ENCODE peak calls at places on chromosome 11, in five cellular contexts. N, H, K, V and B are unnamed samples.

GRCh38 chr11:45152740-45153595 is 6.5 kb downstream of the PRDM11 start:
- DNase-seq in N (no peak), H (no peak), K (no peak), V (no peak), B (no peak)

GRCh38 chr11:68312117-68312779 is at the start of gene LRP5:
- DNase-seq in N (peak), H (no peak), K (no peak), V (no peak), B (no peak)

GRCh38 chr11:78825531-78825930 is 250.9 kb upstream of the NARS2 start:
- DNase-seq in N (no peak), H (no peak), K (no peak), V (no peak), B (no peak)

GRCh38 chr11:82406611-82407010 is 327.1 kb downstream of the FAM181B start:
- DNase-seq in N (no peak), H (no peak), K (no peak), V (no peak), B (no peak)

GRCh38 chr11:46361283-46362145 is 14.3 kb downstream of the DGKZ start:
- DNase-seq in N (peak), H (peak), K (no peak), V (no peak), B (no peak)

GRCh38 chr11:31986201-31986889 is 104.5 kb upstream of the RCN1 start:
- DNase-seq in N (no peak), H (no peak), K (no peak), V (no peak), B (no peak)

GRCh38 chr11:104967493-104968364 is 645 bp downstream of the CASP4 start:
- DNase-seq in N (no peak), H (no peak), K (peak), V (no peak), B (no peak)

GRCh38 chr11:113778111-113778910 is 1.3 kb upstream of the CLDN25 start:
- DNase-seq in N (no peak), H (no peak), K (peak), V (no peak), B (no peak)

GRCh38 chr11:86034710-86035109 is 34.2 kb downstream of the PICALM start:
- DNase-seq in N (no peak), H (no peak), K (no peak), V (no peak), B (no peak)

GRCh38 chr11:119362741-119363080 is 16.2 kb upstream of the MFRP start:
- DNase-seq in N (peak), H (no peak), K (no peak), V (no peak), B (no peak)
- H3K4me3 ChIP-seq in N (peak), H (peak), K (no peak), V (no peak), B (no peak)

DNA sequence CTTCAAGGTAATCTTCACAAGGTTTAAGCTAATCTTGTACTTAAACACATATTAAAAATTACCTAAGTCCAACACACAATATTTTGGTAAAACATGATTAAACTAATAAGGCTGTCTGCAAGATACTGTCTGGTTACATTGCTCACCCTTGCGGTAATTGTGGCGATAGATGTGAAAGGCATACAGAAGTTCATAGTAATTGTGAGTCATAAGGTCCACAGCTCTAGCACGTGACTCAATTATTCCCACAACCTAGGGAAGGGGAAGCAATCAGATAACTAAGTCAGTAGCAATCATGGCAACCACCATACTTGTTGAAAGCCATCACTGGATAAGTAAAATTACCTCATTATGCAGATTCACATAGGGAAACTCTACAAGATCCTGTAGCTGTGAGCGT is 30.5 kb upstream of the FNBP4 start:
- DNase-seq in N (no peak), H (no peak), K (no peak), V (peak), B (no peak)
- TF ChIP-seq CTCF in N (no peak), H (no peak), K (no peak), V (no peak), B (no peak)

DNA sequence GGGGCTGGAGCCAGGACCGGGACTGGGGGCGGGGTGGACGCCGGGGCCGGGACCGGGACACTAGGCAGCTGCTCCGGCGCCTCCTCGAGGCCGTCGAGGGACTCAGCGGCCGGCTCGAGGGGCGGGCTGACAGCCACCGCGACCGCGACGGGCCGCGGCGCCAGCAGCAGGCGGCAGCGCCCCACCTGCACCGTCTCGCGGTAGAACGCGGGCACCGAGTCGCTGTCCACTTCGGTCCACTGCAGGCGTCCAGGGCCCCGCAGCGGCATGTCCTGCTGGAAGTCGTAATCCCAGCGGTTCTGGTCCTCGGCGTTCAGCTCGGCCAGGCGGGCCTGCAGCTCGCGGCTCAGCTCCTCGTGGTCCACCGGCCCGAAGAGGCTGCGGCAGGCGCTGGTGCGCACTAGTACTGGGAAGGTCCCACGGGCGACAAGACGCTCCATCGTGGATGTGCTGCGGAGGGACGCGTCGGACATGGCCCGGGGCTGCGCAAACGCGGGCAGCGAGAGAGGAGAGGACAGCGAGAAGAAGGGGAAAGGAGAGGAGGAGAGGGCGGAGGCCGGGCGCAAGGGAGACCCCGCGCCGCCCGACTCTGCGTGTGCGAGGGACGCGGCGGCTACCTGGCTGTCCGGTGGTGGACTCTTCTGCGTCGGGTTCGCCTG is 429 bp downstream of the CDKN1C start:
- DNase-seq in N (no peak), H (peak), K (no peak), V (no peak), B (no peak)
- H3K4me3 ChIP-seq in N (peak), H (peak), K (peak), V (peak), B (peak)

DNA sequence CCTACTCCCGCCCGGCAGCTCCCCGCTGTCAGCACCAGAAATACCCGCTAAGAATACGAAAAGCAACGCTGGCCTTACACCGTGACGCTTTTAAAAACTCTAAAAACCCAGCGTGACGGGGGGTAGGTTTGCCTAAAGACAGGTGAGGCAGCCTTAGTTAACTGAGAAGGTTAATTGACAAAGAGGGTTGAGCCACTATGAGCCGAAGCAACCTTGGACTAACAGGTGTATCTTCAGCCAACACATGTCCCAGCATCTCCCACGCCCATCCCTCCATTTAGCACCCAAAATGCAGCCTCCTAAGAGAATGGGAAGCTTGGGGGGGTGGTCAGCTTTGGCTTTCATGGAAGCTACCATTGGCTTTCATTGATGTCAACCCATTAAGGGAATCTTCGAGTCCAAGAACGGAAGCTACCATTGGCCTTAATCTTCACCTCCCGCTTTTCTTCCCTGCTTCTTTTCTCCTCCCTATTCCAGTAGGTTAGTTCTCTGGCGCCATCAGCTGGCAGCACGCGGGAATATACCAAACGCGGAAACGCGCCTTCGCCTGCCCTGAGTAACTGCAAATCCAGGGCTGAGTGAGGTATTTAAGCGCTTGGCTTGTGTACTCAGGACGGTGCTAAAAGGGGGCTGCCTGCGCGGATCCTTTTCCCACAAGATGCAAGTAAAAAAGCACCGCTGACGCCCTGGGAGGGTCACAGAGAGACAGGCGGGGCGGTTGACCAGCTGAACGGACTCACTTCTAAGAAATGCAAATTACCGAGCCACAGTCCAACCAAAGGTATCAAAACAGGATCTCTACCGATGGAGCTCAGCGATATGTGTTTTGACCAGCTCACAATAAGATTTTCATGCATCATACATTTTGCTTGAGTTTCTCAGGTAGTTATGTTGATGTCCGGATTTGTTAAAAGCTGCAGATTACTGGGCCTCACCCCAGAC is 38.5 kb upstream of the GLYATL1 start:
- DNase-seq in N (peak), H (peak), K (peak), V (peak), B (no peak)
- TF ChIP-seq CTCF in N (peak), H (peak), K (peak), V (peak), B (peak)

DNA sequence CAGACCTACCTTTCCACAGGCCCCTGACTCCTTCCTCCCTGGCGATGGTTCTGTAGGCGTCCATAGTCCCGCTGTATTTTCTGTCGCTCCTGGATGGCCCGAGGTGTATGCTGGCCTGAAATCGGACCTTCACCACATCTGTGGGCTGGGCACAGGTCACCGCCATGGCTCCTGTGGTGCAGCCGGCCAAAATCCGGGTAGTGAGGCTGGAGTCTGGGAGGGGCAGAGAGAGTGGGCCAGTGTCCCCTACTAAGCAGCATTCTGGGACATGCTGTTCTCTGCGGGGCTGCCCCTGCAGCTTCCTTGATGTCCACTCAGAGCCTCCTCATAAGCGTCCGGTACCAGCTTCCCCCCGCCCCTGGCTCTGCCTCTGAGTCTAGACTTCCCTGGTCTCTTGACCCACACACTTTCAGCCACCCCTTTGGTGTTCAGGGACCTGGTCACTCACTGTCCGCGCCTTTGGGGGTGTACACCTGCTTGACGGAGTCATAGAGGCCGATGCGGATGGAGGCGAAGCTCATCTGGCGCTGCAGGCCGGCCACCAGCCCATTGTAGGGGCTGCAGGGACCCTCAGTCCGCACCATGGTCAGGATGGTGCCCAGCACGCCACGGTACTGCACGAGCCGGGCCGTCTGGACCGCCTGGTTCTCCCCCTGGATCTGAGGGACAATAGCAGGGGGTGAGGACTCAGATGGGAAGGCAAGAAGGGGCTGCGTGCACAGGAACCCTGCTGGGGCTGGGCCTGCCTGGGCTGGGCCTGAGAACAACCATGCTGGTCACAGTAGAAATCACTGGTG is 3.0 kb downstream of the UCP3 start:
- DNase-seq in N (no peak), H (no peak), K (no peak), V (no peak), B (no peak)
- H3K4me3 ChIP-seq in N (no peak), H (no peak), K (no peak), V (no peak), B (no peak)

GRCh38 chr11:57460017-57460755 is at the start of gene RTN4RL2:
- DNase-seq in N (peak), H (peak), K (no peak), V (no peak), B (no peak)
- TF ChIP-seq CTCF in N (peak), H (peak), K (peak), V (peak), B (peak)

GRCh38 chr11:17735823-17736772 is 1.5 kb downstream of the KCNC1 start:
- DNase-seq in N (no peak), H (no peak), K (no peak), V (no peak), B (no peak)
- H3K4me3 ChIP-seq in N (no peak), H (no peak), K (no peak), V (no peak), B (no peak)

DNA sequence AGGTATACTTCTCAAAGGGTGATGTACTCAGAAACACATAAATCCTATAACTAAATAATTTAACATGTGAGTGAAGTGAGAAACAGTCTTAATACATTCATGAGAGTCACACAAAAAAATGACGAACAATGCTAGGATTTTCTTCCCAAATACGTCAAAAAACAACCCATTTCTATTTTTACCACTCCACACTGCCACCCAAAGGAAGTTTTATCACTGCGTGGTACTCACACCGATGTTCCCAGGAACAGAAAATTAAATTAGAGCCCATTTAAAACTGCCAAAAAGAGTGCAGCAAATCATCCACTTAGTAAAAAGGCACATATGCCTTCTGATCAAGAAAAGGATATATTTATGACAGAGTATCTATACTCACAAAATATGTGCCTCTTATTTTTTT is 710.9 kb upstream of the FAT3 start:
- DNase-seq in N (no peak), H (no peak), K (no peak), V (no peak), B (no peak)
- TF ChIP-seq CTCF in N (peak), H (no peak), K (peak), V (no peak), B (peak)

GRCh38 chr11:126584028-126584427 is 228.5 kb downstream of the ST3GAL4 start:
- DNase-seq in N (no peak), H (no peak), K (no peak), V (no peak), B (no peak)
- H3K4me3 ChIP-seq in N (no peak), H (no peak), K (no peak), V (no peak), B (no peak)